ENCODE peak calls at places on chromosomes 5 and 9, in eight cellular contexts. A, V, P, B, N, Q, E and M are unnamed samples.

GRCh38 chr5:37716405-37716804 is 123.4 kb downstream of the GDNF start:
- DNase-seq in A (no peak), V (no peak), Q (no peak), P (no peak), N (no peak), B (no peak), E (no peak), M (no peak)

GRCh38 chr9:98108540-98109031 is 10.4 kb downstream of the TRIM14 start:
- DNase-seq in E (no peak), A (no peak), V (no peak), N (peak), Q (no peak), P (no peak), B (no peak), M (no peak)

GRCh38 chr9:840343-840742 is 1.2 kb upstream of the DMRT1 start:
- DNase-seq in V (no peak), Q (no peak), A (no peak), B (peak), N (peak), P (no peak), E (no peak), M (no peak)

GRCh38 chr5:145178667-145179523 is 656.2 kb downstream of the PRELID2 start:
- DNase-seq in B (peak), V (peak), E (peak), P (no peak), Q (no peak), N (no peak), A (no peak), M (no peak)

GRCh38 chr5:137660349-137660817 is 75.5 kb downstream of the KLHL3 start:
- DNase-seq in E (peak), V (peak), A (no peak), Q (peak), P (peak), B (peak), N (peak), M (peak)

GRCh38 chr5:179771496-179771895 is 22.3 kb upstream of the LTC4S start:
- DNase-seq in B (no peak), A (no peak), Q (no peak), N (no peak), V (no peak), E (no peak), P (no peak), M (no peak)

GRCh38 chr9:95508968-95509850 is 7.6 kb downstream of the PTCH1 start:
- DNase-seq in P (peak), B (peak), N (peak), E (peak), V (peak), Q (peak), A (peak), M (peak)

GRCh38 chr9:107487521-107488399 is 1.8 kb downstream of the KLF4 start:
- DNase-seq in P (no peak), B (peak), N (no peak), V (peak), A (no peak), E (peak), Q (no peak), M (no peak)

GRCh38 chr5:95988877-95989276 is 27.2 kb upstream of the ELL2 start:
- DNase-seq in E (no peak), B (no peak), P (no peak), Q (no peak), V (no peak), N (no peak), A (no peak), M (no peak)

GRCh38 chr5:149485655-149486615 is 65.3 kb downstream of the CSNK1A1 start:
- DNase-seq in Q (no peak), E (peak), N (no peak), A (no peak), P (no peak), B (no peak), V (peak), M (no peak)

GRCh38 chr9:78940121-78940855 is 631.5 kb upstream of the TLE4 start:
- DNase-seq in A (no peak), N (no peak), Q (no peak), V (no peak), E (no peak), B (no peak), P (no peak), M (no peak)

GRCh38 chr5:56564451-56565223 is 250.7 kb upstream of the MAP3K1 start:
- DNase-seq in P (no peak), N (no peak), V (no peak), B (no peak), E (no peak), Q (no peak), A (no peak), M (no peak)

GRCh38 chr5:127561254-127561653 is 43.8 kb downstream of the PRRC1 start:
- DNase-seq in V (no peak), A (no peak), N (no peak), B (no peak), E (no peak), P (no peak), Q (no peak), M (no peak)

GRCh38 chr5:115460476-115460875 is 84.1 kb downstream of the FEM1C start:
- DNase-seq in E (peak), B (no peak), V (peak), Q (no peak), P (no peak), N (no peak), A (no peak), M (no peak)

GRCh38 chr5:133232011-133232410 is 180.2 kb downstream of the HSPA4 start:
- DNase-seq in P (no peak), E (no peak), N (no peak), B (peak), V (peak), Q (no peak), A (no peak), M (no peak)

GRCh38 chr5:18465833-18466681 is 831.8 kb downstream of the TAF11L14 start:
- DNase-seq in Q (no peak), A (no peak), E (peak), B (peak), P (peak), V (peak), N (peak), M (no peak)

GRCh38 chr5:36696059-36696673 is 89.8 kb downstream of the SLC1A3 start:
- DNase-seq in E (peak), A (peak), P (peak), B (peak), V (peak), Q (no peak), N (peak), M (no peak)

GRCh38 chr9:119420263-119420662 is 51.0 kb upstream of the BRINP1 start:
- DNase-seq in P (no peak), Q (no peak), B (no peak), N (no peak), A (no peak), E (no peak), V (no peak), M (no peak)

GRCh38 chr9:30012622-30013021 is 2371.8 kb upstream of the ACO1 start:
- DNase-seq in E (no peak), B (no peak), A (no peak), Q (no peak), V (no peak), P (no peak), N (no peak), M (no peak)

GRCh38 chr5:151424892-151425523 is 22.4 kb upstream of the SLC36A1 start:
- DNase-seq in Q (no peak), A (no peak), V (no peak), B (peak), N (no peak), E (no peak), P (no peak), M (no peak)

GRCh38 chr9:118108971-118109370 is 404.8 kb downstream of the TLR4 start:
- DNase-seq in E (no peak), B (no peak), V (no peak), A (no peak), Q (no peak), P (no peak), N (no peak), M (no peak)